ENCODE peak calls at places on chromosomes 6 and 20, in seven cellular contexts. Q is AG10803; H is H9; L is A549; X is GM13976; B is suprapubic skin; T is CD8-positive, alpha-beta T cell. W is an unnamed sample.

GRCh38 chr6:157521665-157522335 is 140.8 kb downstream of the ZDHHC14 start:
- DNase-seq in B (no peak), Q (peak; percentile 24), T (no peak), H (no peak), X (no peak), L (no peak), W (no peak)

GRCh38 chr20:45857836-45858250 is 429 bp downstream of the ZSWIM3 start:
- DNase-seq in H (peak; percentile 89), X (peak; percentile 84), L (no peak), T (no peak), B (no peak), Q (no peak), W (no peak)

GRCh38 chr6:25257686-25258348 is 21.4 kb upstream of the CARMIL1 start:
- DNase-seq in L (no peak), T (no peak), Q (peak; percentile 27), X (no peak), B (no peak), H (no peak), W (no peak)

GRCh38 chr20:25278636-25279361 is 30.9 kb downstream of the PYGB start:
- DNase-seq in L (no peak), H (no peak), X (no peak), B (peak; percentile 77), Q (no peak), T (no peak), W (no peak)

GRCh38 chr6:158642097-158642601 is 2.4 kb downstream of the DYNLT1 start:
- DNase-seq in B (no peak), Q (peak; percentile 64), T (peak; percentile 34), H (no peak), L (no peak), X (no peak), W (no peak)

GRCh38 chr6:130810307-130811030 is 16.7 kb upstream of the SMLR1 start:
- DNase-seq in Q (peak; percentile 55), X (no peak), T (no peak), L (no peak), B (no peak), H (no peak), W (no peak)

GRCh38 chr20:53797085-53797484 is 203.4 kb upstream of the ZNF217 start:
- DNase-seq in T (no peak), B (no peak), H (no peak), Q (no peak), X (no peak), L (no peak), W (no peak)

GRCh38 chr6:10800810-10801209 is 37.5 kb downstream of the MAK start:
- DNase-seq in X (no peak), Q (no peak), H (no peak), L (peak; percentile 47), T (no peak), B (no peak), W (no peak)

GRCh38 chr6:167717867-167718266 is 108.8 kb upstream of the AFDN start:
- DNase-seq in T (no peak), B (peak; percentile 4), L (no peak), X (no peak), Q (no peak), H (no peak), W (no peak)

GRCh38 chr6:162385980-162386379 is 341.6 kb downstream of the PRKN start:
- DNase-seq in X (no peak), H (no peak), T (no peak), Q (peak; percentile 4), B (no peak), L (no peak), W (no peak)

GRCh38 chr6:139588076-139588639 is 213.7 kb upstream of the CITED2 start:
- DNase-seq in Q (no peak), T (no peak), L (no peak), B (no peak), X (no peak), H (no peak), W (peak; percentile 65)

GRCh38 chr20:48849779-48850178 is 22.0 kb upstream of the PREX1 start:
- DNase-seq in L (no peak), B (no peak), X (no peak), T (no peak), H (no peak), Q (no peak), W (no peak)

GRCh38 chr6:35240838-35241801 is 18.4 kb upstream of the ZNF76 start:
- DNase-seq in H (peak; percentile 85), L (peak; percentile 48), X (peak; percentile 86), Q (peak; percentile 61), B (no peak), T (peak; percentile 83), W (peak; percentile 68)

GRCh38 chr6:11943060-11943459 is 69.1 kb upstream of the HIVEP1 start:
- DNase-seq in L (no peak), T (no peak), X (no peak), Q (no peak), B (no peak), H (no peak), W (no peak)

GRCh38 chr6:10658910-10659696 is 35.3 kb downstream of the C6orf52 start:
- DNase-seq in B (no peak), H (peak; percentile 34), X (no peak), Q (no peak), T (no peak), L (no peak), W (no peak)

DNA sequence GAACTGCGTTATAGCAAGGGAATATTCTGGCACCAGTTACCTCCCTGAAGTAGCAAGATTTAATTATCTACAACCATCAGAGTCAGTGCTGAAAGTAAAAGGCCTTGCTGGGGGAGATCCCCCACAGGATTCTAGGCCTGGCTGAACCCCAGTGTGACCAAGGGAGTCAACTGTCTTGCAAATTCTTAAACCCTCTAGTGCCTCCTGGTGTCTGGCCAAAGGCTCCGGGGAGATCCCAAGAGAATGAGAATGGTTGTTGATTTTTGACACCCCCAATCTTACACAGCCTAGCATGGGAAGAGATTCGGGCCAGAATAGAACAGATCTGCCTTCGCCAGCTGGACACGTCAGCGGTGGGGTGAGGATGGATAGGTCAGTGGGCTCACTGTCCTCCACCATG is 179.4 kb downstream of the ERMARD start:
- DNase-seq in X (peak; percentile 17), H (no peak), B (no peak), Q (no peak), T (no peak), L (peak; percentile 2), W (no peak)
- TF ChIP-seq CTCF in X (no peak), H (peak; percentile 61), B (no peak), Q (no peak), T (peak; percentile 22), L (no peak), W (no peak)

GRCh38 chr6:155915651-155916050 is 460.0 kb upstream of the NOX3 start:
- DNase-seq in H (no peak), L (no peak), T (no peak), X (no peak), B (no peak), Q (no peak), W (no peak)
- TF ChIP-seq CTCF in H (no peak), L (no peak), T (no peak), X (no peak), B (no peak), Q (no peak), W (no peak)

GRCh38 chr20:33404281-33404680 is 3.0 kb upstream of the CDK5RAP1 start:
- DNase-seq in X (no peak), L (no peak), Q (no peak), H (no peak), T (no peak), B (no peak), W (no peak)

GRCh38 chr20:33401922-33402369 is 627 bp upstream of the CDK5RAP1 start:
- DNase-seq in Q (peak; percentile 18), B (no peak), T (no peak), L (no peak), X (no peak), H (no peak), W (no peak)

GRCh38 chr20:33401042-33401921 is at the start of gene CDK5RAP1:
- DNase-seq in H (peak; percentile 89), Q (peak; percentile 90), B (peak; percentile 95), T (peak; percentile 89), X (peak; percentile 88), L (peak; percentile 95), W (peak; percentile 76)

GRCh38 chr20:33394718-33395117 is 6.6 kb downstream of the CDK5RAP1 start:
- DNase-seq in H (no peak), X (no peak), L (no peak), B (no peak), T (no peak), Q (no peak), W (no peak)

DNA sequence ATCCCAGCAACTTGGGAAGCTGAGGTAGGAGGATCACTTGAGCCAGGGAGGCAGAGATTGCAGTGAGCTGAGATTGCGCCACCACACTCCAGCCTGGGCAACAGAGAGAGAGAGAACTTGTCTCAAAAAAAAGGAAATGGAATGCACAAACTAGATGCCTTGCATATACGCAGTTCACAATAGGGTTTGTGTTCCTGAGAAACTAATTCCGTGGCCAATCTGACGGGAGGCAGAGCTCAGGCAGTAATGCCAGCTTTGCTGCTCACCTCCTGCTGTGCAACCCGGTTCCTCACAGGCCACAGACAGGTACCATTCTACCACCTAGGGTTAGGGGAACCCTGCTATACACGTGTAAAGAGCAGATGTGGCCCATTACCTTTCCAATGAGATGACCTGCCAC is 1.4 kb downstream of the CDK5RAP1 start:
- DNase-seq in Q (peak; percentile 47), T (no peak), B (no peak), L (no peak), X (no peak), H (no peak), W (no peak)
- TF ChIP-seq CTCF in Q (no peak), T (no peak), B (no peak), L (no peak), X (no peak), H (no peak), W (no peak)

DNA sequence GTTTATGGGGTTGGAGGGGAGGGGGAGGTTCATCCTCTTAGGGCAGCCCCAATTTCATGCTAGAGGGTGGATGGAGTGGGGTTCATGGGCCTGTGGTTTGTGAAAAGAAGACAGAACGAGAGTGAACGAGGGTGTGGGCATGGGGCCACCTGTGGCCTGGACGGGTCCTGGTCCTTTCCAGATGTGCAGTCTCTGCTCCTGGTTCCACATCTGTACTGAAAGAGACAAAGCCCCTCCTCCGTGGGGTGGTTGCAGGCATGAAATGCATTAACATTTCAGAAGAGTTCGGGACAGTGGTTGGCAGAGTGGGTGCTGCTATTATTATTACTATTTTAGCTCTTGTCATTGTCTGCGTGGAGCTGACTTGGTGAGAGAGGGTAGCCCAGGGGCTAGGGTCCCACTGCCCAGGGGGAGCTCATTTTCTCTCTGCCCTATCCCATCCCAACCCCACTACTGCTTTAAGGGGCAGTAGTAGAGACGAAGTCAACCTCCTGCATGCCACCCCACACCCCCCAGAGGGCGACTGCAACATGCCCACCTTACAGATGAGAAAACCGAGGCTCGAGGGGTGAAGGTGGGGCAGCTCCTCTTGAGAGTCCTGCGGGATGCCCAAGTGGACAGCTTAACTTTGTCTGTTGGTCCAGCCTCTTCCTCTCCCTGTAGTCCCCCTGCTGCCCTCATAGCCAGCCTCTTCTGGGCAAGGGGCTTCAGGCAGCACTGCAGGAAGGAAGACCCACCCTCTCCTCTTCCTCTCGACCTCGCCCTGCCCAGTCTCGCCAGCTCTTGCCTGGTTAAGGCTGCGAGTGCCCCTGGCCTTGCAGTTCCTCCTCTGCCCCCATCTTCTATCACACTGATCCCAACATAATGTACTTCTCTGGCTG is 8.4 kb downstream of the BPIFB2 start:
- DNase-seq in L (no peak), B (no peak), H (no peak), Q (no peak), T (no peak), X (no peak), W (no peak)
- TF ChIP-seq CTCF in L (no peak), B (no peak), H (no peak), Q (no peak), T (no peak), X (no peak), W (no peak)

W was measured in prostate gland.